ENCODE peak calls at places on chromosomes 1 and 21, in four cellular contexts. One of them, this sample, is unnamed.

GRCh38 chr1:150464422-150464826 is 22.8 kb upstream of the TARS2 start:
- DNase-seq in EL: peak
- DNase-seq in AG10803: peak
- DNase-seq in choroid plexus epithelial cell: peak
- DNase-seq in this sample: peak

GRCh38 chr1:25615172-25615541 is 1.4 kb upstream of the MAN1C1 start:
- DNase-seq in EL: no peak
- DNase-seq in AG10803: no peak
- DNase-seq in choroid plexus epithelial cell: no peak
- DNase-seq in this sample: peak

GRCh38 chr1:168380945-168381344 is 100.3 kb downstream of the TBX19 start:
- DNase-seq in AG10803: no peak
- DNase-seq in EL: no peak
- DNase-seq in choroid plexus epithelial cell: no peak
- DNase-seq in this sample: no peak

GRCh38 chr1:162676087-162676486 is 43.8 kb downstream of the DDR2 start:
- DNase-seq in choroid plexus epithelial cell: peak
- DNase-seq in EL: peak
- DNase-seq in AG10803: peak
- DNase-seq in this sample: no peak

GRCh38 chr1:91221017-91221416 is 183.6 kb downstream of the HFM1 start:
- DNase-seq in AG10803: no peak
- DNase-seq in EL: no peak
- DNase-seq in choroid plexus epithelial cell: no peak
- DNase-seq in this sample: no peak

GRCh38 chr21:34073749-34074282 is 438 bp downstream of the MRPS6 start:
- DNase-seq in AG10803: peak
- DNase-seq in EL: peak
- DNase-seq in choroid plexus epithelial cell: no peak
- DNase-seq in this sample: peak

GRCh38 chr1:179743679-179744400 is 749 bp downstream of the FAM163A start:
- DNase-seq in EL: no peak
- DNase-seq in choroid plexus epithelial cell: no peak
- DNase-seq in AG10803: no peak
- DNase-seq in this sample: peak

GRCh38 chr1:84605157-84605556 is 30.9 kb upstream of the CTBS start:
- DNase-seq in choroid plexus epithelial cell: no peak
- DNase-seq in AG10803: no peak
- DNase-seq in EL: no peak
- DNase-seq in this sample: no peak

GRCh38 chr1:114319480-114319879 is 165.8 kb upstream of the SYT6 start:
- DNase-seq in EL: peak
- DNase-seq in choroid plexus epithelial cell: peak
- DNase-seq in AG10803: peak
- DNase-seq in this sample: no peak

GRCh38 chr1:88016947-88017346 is 667.1 kb upstream of the PKN2 start:
- DNase-seq in EL: no peak
- DNase-seq in AG10803: no peak
- DNase-seq in choroid plexus epithelial cell: no peak
- DNase-seq in this sample: no peak

GRCh38 chr1:226690460-226690982 is 48.6 kb downstream of the ITPKB start:
- DNase-seq in EL: no peak
- DNase-seq in AG10803: no peak
- DNase-seq in choroid plexus epithelial cell: no peak
- DNase-seq in this sample: no peak

GRCh38 chr1:162147760-162148159 is 78.3 kb downstream of the NOS1AP start:
- DNase-seq in choroid plexus epithelial cell: peak
- DNase-seq in AG10803: no peak
- DNase-seq in EL: no peak
- DNase-seq in this sample: peak

GRCh38 chr1:225026701-225027100 is 97.2 kb downstream of the DNAH14 start:
- DNase-seq in AG10803: no peak
- DNase-seq in EL: no peak
- DNase-seq in choroid plexus epithelial cell: no peak
- DNase-seq in this sample: no peak

GRCh38 chr1:155126494-155127104 is 1.1 kb upstream of the EFNA1 start:
- DNase-seq in AG10803: peak
- DNase-seq in EL: peak
- DNase-seq in choroid plexus epithelial cell: peak
- DNase-seq in this sample: peak

GRCh38 chr1:225578247-225578646 is 74.7 kb downstream of the ENAH start:
- DNase-seq in choroid plexus epithelial cell: no peak
- DNase-seq in EL: no peak
- DNase-seq in AG10803: peak
- DNase-seq in this sample: no peak

GRCh38 chr1:2633936-2634491 is 1.2 kb upstream of the MMEL1 start:
- DNase-seq in AG10803: no peak
- DNase-seq in choroid plexus epithelial cell: no peak
- DNase-seq in EL: no peak
- DNase-seq in this sample: peak

GRCh38 chr1:24961334-24961733 is 31.3 kb upstream of the RUNX3 start:
- DNase-seq in EL: no peak
- DNase-seq in choroid plexus epithelial cell: no peak
- DNase-seq in AG10803: no peak
- DNase-seq in this sample: no peak

GRCh38 chr21:44347911-44348451 is 5.4 kb upstream of the TRPM2 start:
- DNase-seq in choroid plexus epithelial cell: no peak
- DNase-seq in AG10803: no peak
- DNase-seq in EL: no peak
- DNase-seq in this sample: no peak

GRCh38 chr1:83583351-83584014 is 415.4 kb downstream of the TTLL7 start:
- DNase-seq in EL: no peak
- DNase-seq in choroid plexus epithelial cell: peak
- DNase-seq in AG10803: peak
- DNase-seq in this sample: no peak

GRCh38 chr1:93021539-93022134 is 57.4 kb upstream of the MTF2 start:
- DNase-seq in choroid plexus epithelial cell: peak
- DNase-seq in AG10803: peak
- DNase-seq in EL: peak
- DNase-seq in this sample: peak

GRCh38 chr1:152533327-152533938 is 19.2 kb downstream of the CRCT1 start:
- DNase-seq in AG10803: peak
- DNase-seq in choroid plexus epithelial cell: peak
- DNase-seq in EL: peak
- DNase-seq in this sample: peak

GRCh38 chr1:231933711-231934626 is 307.4 kb downstream of the DISC1 start:
- DNase-seq in choroid plexus epithelial cell: no peak
- DNase-seq in EL: no peak
- DNase-seq in AG10803: no peak
- DNase-seq in this sample: no peak

GRCh38 chr1:245180496-245180895 is 25.7 kb downstream of the KIF26B start:
- DNase-seq in EL: no peak
- DNase-seq in AG10803: no peak
- DNase-seq in choroid plexus epithelial cell: no peak
- DNase-seq in this sample: no peak

GRCh38 chr1:100378956-100379355 is 26.6 kb downstream of the CDC14A start:
- DNase-seq in EL: no peak
- DNase-seq in choroid plexus epithelial cell: no peak
- DNase-seq in AG10803: no peak
- DNase-seq in this sample: no peak

GRCh38 chr1:24605534-24606295 is 37.4 kb upstream of the SRRM1 start:
- DNase-seq in AG10803: no peak
- DNase-seq in EL: no peak
- DNase-seq in choroid plexus epithelial cell: no peak
- DNase-seq in this sample: no peak

This sample was measured in H7.